ENCODE peak calls at places on chromosome 14, in six cellular contexts. S is adrenal gland, P is stomach, J is IMR-90, C is heart left ventricle, Z is transverse colon. O is an unnamed sample.

GRCh38 chr14:59464651-59465569 is at the start of gene GPR135:
- DNase-seq in S (peak), P (peak), J (peak), C (peak), Z (peak), O (peak)

GRCh38 chr14:31166271-31166561 is 41.4 kb downstream of the HECTD1 start:
- DNase-seq in S (no peak), P (no peak), J (no peak), C (no peak), Z (no peak), O (no peak)

GRCh38 chr14:49420201-49420600 is 166.0 kb downstream of the RPS29 start:
- DNase-seq in S (no peak), P (no peak), J (no peak), C (no peak), Z (no peak), O (no peak)

GRCh38 chr14:57189070-57189469 is 79.6 kb downstream of the EXOC5 start:
- DNase-seq in S (no peak), P (no peak), J (peak), C (no peak), Z (no peak), O (no peak)

GRCh38 chr14:50270932-50271331 is 39.6 kb upstream of the SOS2 start:
- DNase-seq in S (no peak), P (no peak), J (no peak), C (no peak), Z (no peak), O (no peak)

GRCh38 chr14:78595797-78596196 is 425.6 kb downstream of the NRXN3 start:
- DNase-seq in S (no peak), P (no peak), J (no peak), C (no peak), Z (no peak), O (no peak)

GRCh38 chr14:28751467-28752058 is 15.0 kb upstream of the FOXG1 start:
- DNase-seq in S (no peak), P (peak), J (peak), C (no peak), Z (no peak), O (no peak)

GRCh38 chr14:70845601-70846000 is 36.3 kb upstream of the MAP3K9 start:
- DNase-seq in S (no peak), P (no peak), J (no peak), C (no peak), Z (no peak), O (no peak)

GRCh38 chr14:90674716-90675115 is 141.5 kb downstream of the TTC7B start:
- DNase-seq in S (no peak), P (no peak), J (no peak), C (no peak), Z (no peak), O (no peak)

GRCh38 chr14:54002653-54003052 is 46.0 kb upstream of the BMP4 start:
- DNase-seq in S (no peak), P (no peak), J (peak), C (no peak), Z (no peak), O (no peak)

GRCh38 chr14:106843951-106844483 is 1317.6 kb downstream of the TMEM121 start:
- DNase-seq in S (no peak), P (peak), J (no peak), C (peak), Z (peak), O (peak)

GRCh38 chr14:71103662-71104484 is 196.6 kb downstream of the PCNX1 start:
- DNase-seq in S (no peak), P (no peak), J (peak), C (no peak), Z (no peak), O (no peak)

GRCh38 chr14:95127531-95127911 is 29.8 kb downstream of the DICER1 start:
- DNase-seq in S (no peak), P (no peak), J (no peak), C (no peak), Z (no peak), O (no peak)

GRCh38 chr14:105247026-105247425 is 1.3 kb upstream of the BTBD6 start:
- DNase-seq in S (no peak), P (no peak), J (no peak), C (no peak), Z (no peak), O (no peak)

GRCh38 chr14:105249175-105250007 is 1.1 kb downstream of the BTBD6 start:
- DNase-seq in S (peak), P (peak), J (peak), C (no peak), Z (peak), O (no peak)

GRCh38 chr14:105248368-105249174 is at the start of gene BTBD6:
- DNase-seq in S (peak), P (peak), J (peak), C (peak), Z (peak), O (peak)

GRCh38 chr14:105250008-105250366 is 1.7 kb downstream of the BTBD6 start:
- DNase-seq in S (no peak), P (no peak), J (no peak), C (no peak), Z (no peak), O (no peak)

DNA sequence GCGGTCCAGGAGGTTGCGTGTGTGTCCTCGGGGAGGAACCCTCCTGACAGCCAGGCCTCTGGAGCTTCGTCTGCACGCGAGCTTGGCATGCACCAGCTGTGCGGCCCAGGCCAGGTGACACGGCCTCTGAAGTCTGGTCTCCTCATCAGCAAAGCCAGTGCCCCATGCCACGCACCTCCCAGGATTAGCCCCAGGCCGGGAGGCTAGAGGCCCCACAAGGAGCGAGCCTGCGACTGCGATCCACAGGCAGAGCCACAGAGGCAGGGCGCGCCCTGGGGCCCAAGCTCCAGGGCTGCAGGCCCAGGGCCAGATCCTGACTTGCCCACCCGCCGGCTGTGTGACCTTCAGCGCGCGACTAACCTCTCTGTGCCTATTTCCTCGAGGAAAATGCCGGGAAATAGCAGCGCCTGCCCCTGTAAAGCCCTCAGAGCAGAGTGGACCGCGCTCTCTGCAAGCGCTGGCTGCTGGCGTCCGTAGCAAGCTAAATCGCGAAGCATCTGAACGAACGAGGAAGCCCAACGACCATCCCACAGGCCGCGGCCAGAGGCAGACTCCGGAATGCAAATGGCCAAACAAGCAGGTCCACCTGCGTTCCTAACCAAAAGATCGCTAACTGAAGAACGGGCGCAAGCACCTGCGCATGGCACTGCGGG is 492 bp upstream of the BTBD6 start:
- DNase-seq in S (no peak), P (no peak), J (no peak), C (no peak), Z (peak), O (peak)
- TF ChIP-seq POLR2A in S (no peak), P (no peak), J (no peak), C (no peak), Z (no peak), O (no peak)

GRCh38 chr14:61433822-61434221 is 112.4 kb downstream of the PRKCH start:
- DNase-seq in S (no peak), P (no peak), J (no peak), C (no peak), Z (no peak), O (no peak)
- TF ChIP-seq CTCF in S (no peak), P (no peak), J (no peak), C (no peak), Z (no peak), O (no peak)

GRCh38 chr14:102870994-102871831 is 51.2 kb upstream of the AMN start:
- DNase-seq in S (no peak), P (no peak), J (no peak), C (peak), Z (no peak), O (no peak)

GRCh38 chr14:102870246-102870645 is 52.2 kb upstream of the AMN start:
- DNase-seq in S (no peak), P (no peak), J (no peak), C (no peak), Z (no peak), O (no peak)

GRCh38 chr14:102866982-102867761 is 55.3 kb upstream of the AMN start:
- DNase-seq in S (no peak), P (no peak), J (no peak), C (no peak), Z (no peak), O (no peak)

GRCh38 chr14:102868956-102869531 is 53.4 kb upstream of the AMN start:
- DNase-seq in S (no peak), P (no peak), J (no peak), C (no peak), Z (no peak), O (no peak)

GRCh38 chr14:102867826-102868580 is 54.5 kb upstream of the AMN start:
- DNase-seq in S (no peak), P (no peak), J (no peak), C (no peak), Z (peak), O (no peak)
- TF ChIP-seq POLR2A in S (no peak), P (no peak), J (no peak), C (no peak), Z (peak), O (no peak)

GRCh38 chr14:103209054-103209453 is 85.8 kb downstream of the TNFAIP2 start:
- DNase-seq in S (no peak), P (no peak), J (no peak), C (no peak), Z (no peak), O (no peak)
- TF ChIP-seq CTCF in S (no peak), P (no peak), J (no peak), C (peak), Z (no peak), O (no peak)

GRCh38 chr14:68789798-68790655 is 2.8 kb downstream of the ZFP36L1 start:
- DNase-seq in S (peak), P (peak), J (no peak), C (no peak), Z (peak), O (peak)

GRCh38 chr14:68787235-68787727 is 5.6 kb downstream of the ZFP36L1 start:
- DNase-seq in S (peak), P (peak), J (no peak), C (no peak), Z (peak), O (peak)

GRCh38 chr14:68790656-68791077 is 2.2 kb downstream of the ZFP36L1 start:
- DNase-seq in S (peak), P (peak), J (no peak), C (no peak), Z (no peak), O (peak)

GRCh38 chr14:68788275-68789001 is 4.4 kb downstream of the ZFP36L1 start:
- DNase-seq in S (no peak), P (no peak), J (no peak), C (no peak), Z (no peak), O (no peak)

DNA sequence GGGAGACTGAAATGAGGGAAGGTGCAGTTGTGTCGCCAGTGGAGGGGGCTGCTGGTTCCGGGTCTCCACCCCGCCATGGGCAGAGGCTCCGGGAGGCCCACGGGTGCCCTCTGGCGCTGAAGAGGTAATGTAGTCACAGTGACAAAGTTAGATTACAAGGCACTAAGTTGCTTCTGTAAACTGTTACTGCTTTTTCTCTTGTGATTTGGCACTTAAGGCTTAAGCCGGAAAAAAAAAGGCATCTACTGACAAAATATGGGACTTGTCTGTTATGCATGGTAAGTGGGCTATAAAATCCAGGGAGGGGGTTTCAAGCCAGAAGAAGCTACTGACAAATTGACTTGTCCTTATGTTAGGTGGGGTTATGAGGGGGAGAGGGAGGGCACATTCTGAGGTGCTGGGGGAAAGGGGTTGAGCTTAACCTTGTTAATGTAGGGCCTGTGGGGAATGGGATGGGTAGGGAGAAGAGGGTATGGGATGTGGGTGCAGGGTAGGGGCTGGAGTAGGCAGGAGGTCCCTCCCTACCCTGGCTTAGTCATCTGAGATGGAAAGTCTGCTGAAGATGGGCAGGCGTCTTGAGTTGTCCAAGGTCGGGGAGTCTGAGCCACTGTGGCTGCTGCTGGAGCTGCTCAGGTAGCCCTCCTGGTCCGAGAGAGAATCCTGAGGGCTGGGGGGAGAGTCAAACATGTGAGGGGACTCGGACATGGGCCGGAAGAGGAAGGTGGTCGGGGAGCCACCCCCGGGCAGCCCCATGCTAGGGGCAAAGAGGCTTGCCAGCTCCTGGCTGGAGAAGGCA is 3.7 kb downstream of the ZFP36L1 start:
- DNase-seq in S (peak), P (peak), J (peak), C (peak), Z (peak), O (peak)
- TF ChIP-seq POLR2A in S (no peak), P (peak), J (no peak), C (no peak), Z (peak), O (peak)

DNA sequence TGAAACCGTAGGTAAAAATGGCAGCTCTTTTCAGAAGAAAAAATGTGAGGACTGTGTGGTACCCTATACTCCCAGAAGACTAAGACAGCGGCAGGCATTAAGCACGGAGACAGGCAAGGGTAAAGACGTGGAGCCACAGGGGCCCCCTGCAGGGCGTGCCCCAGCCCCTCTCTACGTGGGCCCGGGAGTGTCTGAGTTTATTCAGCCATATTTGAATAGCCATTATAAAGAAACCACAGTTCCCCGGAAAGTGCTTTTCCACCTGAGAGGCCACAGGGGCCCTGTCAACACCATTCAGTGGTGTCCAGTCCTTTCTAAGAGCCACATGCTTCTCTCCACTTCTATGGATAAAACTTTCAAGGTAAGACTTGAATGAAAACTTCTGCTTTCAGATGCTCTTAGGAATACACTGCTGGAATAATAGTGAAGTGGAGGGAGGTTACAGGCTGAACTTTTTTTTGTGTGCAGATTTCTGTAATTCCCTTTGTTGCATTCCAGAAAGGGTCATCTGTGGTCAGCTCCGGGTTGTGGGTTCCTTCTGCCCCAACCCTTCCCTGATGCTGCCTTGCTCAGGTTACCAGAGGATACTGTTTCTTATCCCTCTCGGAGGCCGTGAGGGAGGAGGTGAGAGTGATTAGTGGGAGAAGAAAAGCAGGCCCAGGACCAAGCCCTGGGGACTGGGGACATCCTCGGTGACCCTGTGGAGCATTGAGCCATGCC is 58.4 kb downstream of the SLC25A47 start:
- DNase-seq in S (no peak), P (no peak), J (peak), C (no peak), Z (no peak), O (no peak)
- TF ChIP-seq CTCF in S (no peak), P (no peak), J (no peak), C (no peak), Z (no peak), O (no peak)

DNA sequence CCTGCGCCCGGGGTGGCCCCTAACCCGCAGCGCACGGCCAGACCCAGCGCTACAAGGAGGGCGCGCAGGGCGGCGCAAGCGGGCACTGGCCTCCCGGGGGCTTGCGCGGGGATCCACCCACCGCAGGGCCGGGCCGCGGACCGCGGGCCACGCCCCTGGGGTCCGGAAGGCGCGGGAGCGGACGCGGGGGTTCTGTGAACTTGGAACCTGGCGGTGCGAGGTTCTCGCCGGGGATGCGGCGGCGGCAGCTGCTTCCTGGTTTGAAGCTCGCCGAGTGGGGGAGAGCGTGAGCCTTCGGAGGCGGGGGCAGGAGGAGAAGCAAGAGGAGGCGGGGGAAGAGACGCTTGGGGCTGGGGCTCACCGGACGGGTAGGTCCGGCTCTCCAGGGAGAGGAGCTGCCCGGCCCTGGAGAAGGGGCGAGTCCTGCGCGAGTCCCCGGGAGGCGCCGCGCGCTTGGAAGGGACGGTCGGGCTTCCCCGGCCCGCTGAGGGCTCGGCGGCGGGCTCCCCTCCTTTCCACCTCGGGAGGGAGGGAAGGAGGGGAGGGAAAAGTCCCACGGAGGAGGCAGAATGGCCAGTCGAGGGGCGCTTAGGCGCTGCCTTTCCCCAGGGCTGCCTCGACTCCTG is at the start of gene PRKCH:
- DNase-seq in S (peak), P (peak), J (peak), C (peak), Z (peak), O (peak)
- TF ChIP-seq POLR2A in S (peak), P (no peak), J (no peak), C (no peak), Z (peak), O (no peak)

GRCh38 chr14:100709252-100709955 is 17.3 kb upstream of the DLK1 start:
- DNase-seq in S (peak), P (no peak), J (peak), C (no peak), Z (no peak), O (no peak)

GRCh38 chr14:100706860-100707259 is 19.8 kb upstream of the DLK1 start:
- DNase-seq in S (no peak), P (no peak), J (no peak), C (no peak), Z (no peak), O (no peak)

GRCh38 chr14:100710391-100711116 is 16.1 kb upstream of the DLK1 start:
- DNase-seq in S (peak), P (no peak), J (no peak), C (no peak), Z (no peak), O (no peak)

GRCh38 chr14:100709956-100710284 is 16.8 kb upstream of the DLK1 start:
- DNase-seq in S (no peak), P (no peak), J (no peak), C (no peak), Z (no peak), O (no peak)

DNA sequence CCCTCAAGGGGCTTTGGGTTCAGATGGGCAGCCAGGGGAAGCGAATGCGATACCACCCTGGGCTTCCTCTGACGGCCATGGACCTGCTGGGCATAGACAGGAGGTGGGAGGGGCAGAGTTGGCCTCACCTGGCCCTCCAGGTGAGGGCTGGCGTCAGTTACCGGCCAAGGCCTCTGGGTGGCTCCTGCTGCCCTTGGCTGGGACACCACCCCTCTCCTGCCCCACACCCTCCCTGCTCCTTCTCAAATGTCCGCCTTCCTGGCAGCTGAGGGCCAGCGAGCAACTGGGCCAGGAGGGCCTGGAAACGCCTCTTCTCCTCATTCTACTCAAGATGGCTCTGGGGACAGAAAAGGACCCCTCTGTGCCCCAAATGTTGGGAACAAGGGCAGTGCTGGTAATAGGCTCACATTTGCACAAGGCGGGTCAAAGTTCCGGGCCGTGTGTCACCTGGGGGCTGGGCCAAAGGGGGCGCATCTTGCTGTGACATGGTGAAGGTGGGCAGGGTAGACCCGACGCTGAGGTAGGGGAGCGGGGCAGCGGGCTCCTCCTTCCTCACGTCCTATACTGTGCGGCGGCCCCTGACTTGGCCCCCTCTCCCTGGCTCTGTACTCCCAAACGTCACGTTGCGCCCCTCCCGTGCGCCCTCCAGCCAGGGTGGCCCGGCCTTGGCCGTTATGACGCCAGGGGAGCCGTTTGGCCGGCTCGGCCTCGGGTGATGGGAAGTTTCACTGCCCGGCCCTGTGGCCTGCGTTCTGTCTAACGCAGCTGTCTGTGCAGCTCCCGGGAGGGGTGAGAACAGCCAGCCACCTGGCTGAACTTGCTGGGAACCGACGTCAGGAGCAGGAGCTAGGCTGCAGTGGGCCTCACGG is 18.1 kb upstream of the DLK1 start:
- DNase-seq in S (peak), P (peak), J (peak), C (peak), Z (peak), O (no peak)
- TF ChIP-seq CTCF in S (no peak), P (no peak), J (no peak), C (no peak), Z (no peak), O (no peak)